ENCODE peak calls at places on chromosomes 6 and 20, in seven cellular contexts. One of them, this sample, is unnamed.

GRCh38 chr6:156780117-156780641 is 3.0 kb downstream of the ARID1B start:
- DNase-seq in NAMALWA: peak
- DNase-seq in small intestine: peak
- DNase-seq in activated gamma-delta T cell treated with anti-CD3 and anti-CD28 coated beads, Interleukin-2, amount 50 U/mL, for 16 hours: peak
- DNase-seq in esophagus squamous epithelium: no peak
- DNase-seq in AG08396: peak
- DNase-seq in endothelial cell: no peak
- DNase-seq in this sample: peak

GRCh38 chr6:133446789-133447188 is 205.6 kb downstream of the EYA4 start:
- DNase-seq in NAMALWA: no peak
- DNase-seq in small intestine: no peak
- DNase-seq in activated gamma-delta T cell treated with anti-CD3 and anti-CD28 coated beads, Interleukin-2, amount 50 U/mL, for 16 hours: no peak
- DNase-seq in esophagus squamous epithelium: no peak
- DNase-seq in AG08396: no peak
- DNase-seq in endothelial cell: no peak
- DNase-seq in this sample: no peak

GRCh38 chr6:28489366-28490190 is 26.0 kb downstream of the GPX6 start:
- DNase-seq in NAMALWA: peak
- DNase-seq in small intestine: no peak
- DNase-seq in activated gamma-delta T cell treated with anti-CD3 and anti-CD28 coated beads, Interleukin-2, amount 50 U/mL, for 16 hours: peak
- DNase-seq in esophagus squamous epithelium: no peak
- DNase-seq in AG08396: peak
- DNase-seq in endothelial cell: peak
- DNase-seq in this sample: no peak

GRCh38 chr6:53044071-53044470 is 21.1 kb upstream of the FBXO9 start:
- DNase-seq in NAMALWA: no peak
- DNase-seq in small intestine: no peak
- DNase-seq in activated gamma-delta T cell treated with anti-CD3 and anti-CD28 coated beads, Interleukin-2, amount 50 U/mL, for 16 hours: no peak
- DNase-seq in esophagus squamous epithelium: no peak
- DNase-seq in AG08396: no peak
- DNase-seq in endothelial cell: peak
- DNase-seq in this sample: no peak

GRCh38 chr20:50144362-50144761 is 9.2 kb downstream of the PEDS1 start:
- DNase-seq in NAMALWA: no peak
- DNase-seq in small intestine: no peak
- DNase-seq in activated gamma-delta T cell treated with anti-CD3 and anti-CD28 coated beads, Interleukin-2, amount 50 U/mL, for 16 hours: no peak
- DNase-seq in esophagus squamous epithelium: no peak
- DNase-seq in AG08396: peak
- DNase-seq in endothelial cell: no peak
- DNase-seq in this sample: peak

GRCh38 chr20:3158968-3159431 is 665 bp downstream of the FASTKD5 start:
- DNase-seq in NAMALWA: peak
- DNase-seq in small intestine: peak
- DNase-seq in activated gamma-delta T cell treated with anti-CD3 and anti-CD28 coated beads, Interleukin-2, amount 50 U/mL, for 16 hours: no peak
- DNase-seq in esophagus squamous epithelium: no peak
- DNase-seq in AG08396: peak
- DNase-seq in endothelial cell: no peak
- DNase-seq in this sample: no peak

GRCh38 chr6:138605958-138606357 is 106.7 kb upstream of the NHSL1 start:
- DNase-seq in NAMALWA: no peak
- DNase-seq in small intestine: no peak
- DNase-seq in activated gamma-delta T cell treated with anti-CD3 and anti-CD28 coated beads, Interleukin-2, amount 50 U/mL, for 16 hours: no peak
- DNase-seq in esophagus squamous epithelium: no peak
- DNase-seq in AG08396: no peak
- DNase-seq in endothelial cell: no peak
- DNase-seq in this sample: no peak

GRCh38 chr6:1335367-1336037 is 23.6 kb downstream of the FOXQ1 start:
- DNase-seq in NAMALWA: no peak
- DNase-seq in small intestine: peak
- DNase-seq in activated gamma-delta T cell treated with anti-CD3 and anti-CD28 coated beads, Interleukin-2, amount 50 U/mL, for 16 hours: no peak
- DNase-seq in esophagus squamous epithelium: no peak
- DNase-seq in AG08396: peak
- DNase-seq in endothelial cell: peak
- DNase-seq in this sample: peak

This sample was measured in T1000.